ENCODE peak calls at places on chromosomes 16 and 17, in six cellular contexts. B is BJ, I is cardiac fibroblast, O is lower leg skin, V is B cell, L is GM23338. T is an unnamed sample.
A peak's percentile ranks its signal among the peaks of the same experiment; 100 is the strongest.

GRCh38 chr17:83177611-83178532 is 98.5 kb downstream of the METRNL start:
- DNase-seq in B (no peak), I (no peak), O (peak; percentile 12), V (no peak), L (no peak), T (no peak)

GRCh38 chr17:10527419-10527818 is 9.1 kb upstream of the MYH1 start:
- DNase-seq in B (no peak), I (no peak), O (no peak), V (no peak), L (no peak), T (no peak)

GRCh38 chr17:27320222-27320560 is 26.3 kb downstream of the WSB1 start:
- DNase-seq in B (no peak), I (no peak), O (no peak), V (no peak), L (no peak), T (no peak)

GRCh38 chr16:14186007-14186953 is 115.2 kb downstream of the MRTFB start:
- DNase-seq in B (no peak), I (peak; percentile 81), O (no peak), V (no peak), L (peak; percentile 71), T (no peak)

GRCh38 chr17:65183736-65184135 is 46.6 kb downstream of the RGS9 start:
- DNase-seq in B (no peak), I (peak; percentile 70), O (no peak), V (no peak), L (peak; percentile 97), T (no peak)

GRCh38 chr17:41904242-41904841 is 14.4 kb downstream of the ACLY start:
- DNase-seq in B (no peak), I (no peak), O (no peak), V (no peak), L (no peak), T (no peak)

GRCh38 chr17:17455173-17455572 is 21.6 kb upstream of the MED9 start:
- DNase-seq in B (no peak), I (no peak), O (no peak), V (no peak), L (no peak), T (no peak)

GRCh38 chr16:73171380-73171779 is 123.5 kb upstream of the ZFHX3 start:
- DNase-seq in B (no peak), I (no peak), O (no peak), V (no peak), L (no peak), T (no peak)

GRCh38 chr16:9159839-9160550 is 68.6 kb downstream of the HAPSTR1 start:
- DNase-seq in B (no peak), I (peak; percentile 50), O (peak; percentile 37), V (peak; percentile 21), L (peak; percentile 93), T (no peak)

GRCh38 chr16:86555763-86556130 is 712 bp upstream of the MTHFSD start:
- DNase-seq in B (no peak), I (no peak), O (no peak), V (no peak), L (peak; percentile 1), T (no peak)

GRCh38 chr17:16439867-16440351 is 24.5 kb downstream of the TRPV2 start:
- DNase-seq in B (no peak), I (peak; percentile 39), O (no peak), V (peak; percentile 51), L (no peak), T (no peak)

GRCh38 chr16:28880955-28881354 is 2.7 kb downstream of the ATP2A1 start:
- DNase-seq in B (no peak), I (no peak), O (no peak), V (no peak), L (no peak), T (no peak)

GRCh38 chr16:8712589-8713361 is 38.4 kb downstream of the ABAT start:
- DNase-seq in B (no peak), I (no peak), O (no peak), V (no peak), L (peak; percentile 82), T (no peak)

GRCh38 chr16:3023415-3023668 is 400 bp downstream of the HCFC1R1 start:
- DNase-seq in B (peak; percentile 49), I (peak; percentile 73), O (no peak), V (no peak), L (peak; percentile 66), T (no peak)

GRCh38 chr17:28112199-28112995 is 69.9 kb downstream of the NLK start:
- DNase-seq in B (peak; percentile 11), I (peak; percentile 46), O (no peak), V (no peak), L (no peak), T (no peak)

GRCh38 chr16:17053536-17054160 is 417.1 kb downstream of the XYLT1 start:
- DNase-seq in B (no peak), I (no peak), O (no peak), V (no peak), L (peak; percentile 46), T (no peak)

GRCh38 chr16:89412811-89413210 is 77.5 kb downstream of the ANKRD11 start:
- DNase-seq in B (no peak), I (no peak), O (no peak), V (no peak), L (peak; percentile 55), T (no peak)

GRCh38 chr16:52861614-52862022 is 191.1 kb downstream of the CHD9NB start:
- DNase-seq in B (no peak), I (peak; percentile 2), O (no peak), V (no peak), L (peak; percentile 71), T (no peak)

GRCh38 chr16:30534368-30535105 is at the start of gene ZNF747:
- DNase-seq in B (no peak), I (peak; percentile 89), O (peak; percentile 91), V (peak; percentile 92), L (peak; percentile 95), T (peak; percentile 89)

GRCh38 chr17:4944163-4944553 is 4.1 kb downstream of the RNF167 start:
- DNase-seq in B (no peak), I (no peak), O (no peak), V (peak; percentile 60), L (peak; percentile 32), T (no peak)

GRCh38 chr17:41456206-41456605 is 11.0 kb downstream of the KRT32 start:
- DNase-seq in B (no peak), I (no peak), O (no peak), V (no peak), L (peak; percentile 22), T (no peak)

GRCh38 chr16:50438041-50438437 is 69.3 kb upstream of the BRD7 start:
- DNase-seq in B (no peak), I (no peak), O (peak; percentile 3), V (no peak), L (no peak), T (no peak)

GRCh38 chr16:85441189-85441889 is 171.8 kb upstream of the GSE1 start:
- DNase-seq in B (no peak), I (no peak), O (no peak), V (no peak), L (peak; percentile 53), T (no peak)

GRCh38 chr17:82231562-82232321 is 2.9 kb downstream of the SLC16A3 start:
- DNase-seq in B (no peak), I (peak; percentile 87), O (peak; percentile 66), V (peak; percentile 58), L (peak; percentile 84), T (peak; percentile 56)

GRCh38 chr16:50584033-50584722 is 36.0 kb downstream of the NKD1 start:
- DNase-seq in B (no peak), I (no peak), O (no peak), V (peak; percentile 16), L (no peak), T (no peak)

GRCh38 chr16:8262299-8262698 is 328.0 kb downstream of the TMEM114 start:
- DNase-seq in B (no peak), I (no peak), O (no peak), V (no peak), L (no peak), T (no peak)

GRCh38 chr16:85571813-85572619 is 41.1 kb upstream of the GSE1 start:
- DNase-seq in B (no peak), I (no peak), O (no peak), V (peak; percentile 76), L (no peak), T (no peak)

GRCh38 chr16:4314532-4315184 is 1.2 kb upstream of the GLIS2 start:
- DNase-seq in B (no peak), I (peak; percentile 56), O (no peak), V (peak; percentile 50), L (peak; percentile 72), T (no peak)

GRCh38 chr16:11232852-11233726 is 22.9 kb downstream of the SOCS1 start:
- DNase-seq in B (no peak), I (no peak), O (no peak), V (peak; percentile 76), L (peak; percentile 75), T (peak; percentile 85)
- TF ChIP-seq CTCF in B (no peak), I (no peak), O (no peak), V (no peak), L (no peak), T (peak; percentile 22)

GRCh38 chr17:6279659-6280058 is 155.3 kb downstream of the AIPL1 start:
- DNase-seq in B (no peak), I (no peak), O (no peak), V (no peak), L (peak; percentile 88), T (no peak)
- TF ChIP-seq CTCF in B (no peak), I (no peak), O (no peak), V (no peak), L (peak; percentile 99), T (peak; percentile 35)

GRCh38 chr17:79811036-79811887 is 14.4 kb upstream of the CBX8 start:
- DNase-seq in B (no peak), I (no peak), O (no peak), V (peak; percentile 60), L (peak; percentile 65), T (peak; percentile 74)
- TF ChIP-seq CTCF in B (peak; percentile 54), I (peak; percentile 34), O (no peak), V (peak; percentile 17), L (peak; percentile 46), T (peak; percentile 59)

GRCh38 chr17:49067163-49067562 is 65.4 kb upstream of the B4GALNT2 start:
- DNase-seq in B (no peak), I (no peak), O (no peak), V (no peak), L (peak; percentile 66), T (no peak)
- TF ChIP-seq CTCF in B (no peak), I (no peak), O (no peak), V (no peak), L (no peak), T (no peak)

GRCh38 chr17:76547642-76548202 is 7.9 kb downstream of the PRCD start:
- DNase-seq in B (no peak), I (no peak), O (no peak), V (no peak), L (no peak), T (no peak)
- TF ChIP-seq CTCF in B (no peak), I (no peak), O (no peak), V (no peak), L (no peak), T (no peak)

GRCh38 chr17:13114601-13115024 is 96.8 kb upstream of the ELAC2 start:
- DNase-seq in B (peak; percentile 4), I (peak; percentile 56), O (no peak), V (peak; percentile 12), L (peak; percentile 84), T (no peak)
- TF ChIP-seq CTCF in B (peak; percentile 93), I (peak; percentile 86), O (no peak), V (peak; percentile 46), L (peak; percentile 87), T (peak; percentile 64)

GRCh38 chr17:39648876-39649430 is 12.0 kb downstream of the STARD3 start:
- DNase-seq in B (no peak), I (peak; percentile 34), O (no peak), V (no peak), L (no peak), T (no peak)
- TF ChIP-seq CTCF in B (no peak), I (no peak), O (no peak), V (no peak), L (no peak), T (no peak)